ENCODE peak calls at places on chromosome 14, in five cellular contexts. One of them, this sample, is unnamed. For H3K4me1 and H3K9me3, the result is how much of the 10 kb centered on the place peaks cover.

GRCh38 chr14:52268191-52269061 is 928 bp downstream of the PTGDR start:
- DNase-seq in Peyer's patch: no peak
- DNase-seq in mammary epithelial cell: peak
- DNase-seq in tibial artery: peak
- DNase-seq in heart right ventricle: peak
- DNase-seq in this sample: peak

GRCh38 chr14:101259748-101260147 is 301.5 kb upstream of the DIO3 start:
- DNase-seq in Peyer's patch: no peak
- DNase-seq in mammary epithelial cell: no peak
- DNase-seq in tibial artery: no peak
- DNase-seq in heart right ventricle: no peak
- DNase-seq in this sample: no peak

GRCh38 chr14:63290741-63291286 is 27.9 kb downstream of the GPHB5 start:
- DNase-seq in Peyer's patch: no peak
- DNase-seq in mammary epithelial cell: no peak
- DNase-seq in tibial artery: no peak
- DNase-seq in heart right ventricle: no peak
- DNase-seq in this sample: no peak

GRCh38 chr14:79543348-79543747 is 668.0 kb downstream of the DIO2 start:
- DNase-seq in Peyer's patch: no peak
- DNase-seq in mammary epithelial cell: no peak
- DNase-seq in tibial artery: no peak
- DNase-seq in heart right ventricle: no peak
- DNase-seq in this sample: no peak

GRCh38 chr14:42222924-42223471 is 616.3 kb downstream of the LRFN5 start:
- DNase-seq in Peyer's patch: no peak
- DNase-seq in mammary epithelial cell: peak
- DNase-seq in tibial artery: no peak
- DNase-seq in heart right ventricle: no peak
- DNase-seq in this sample: peak

GRCh38 chr14:22903742-22904087 is 15.2 kb downstream of the RBM23 start:
- DNase-seq in Peyer's patch: no peak
- DNase-seq in mammary epithelial cell: no peak
- DNase-seq in tibial artery: peak
- DNase-seq in heart right ventricle: no peak
- DNase-seq in this sample: no peak

GRCh38 chr14:49982522-49982951 is 89.7 kb downstream of the ARF6 start:
- DNase-seq in Peyer's patch: peak
- DNase-seq in mammary epithelial cell: no peak
- DNase-seq in tibial artery: no peak
- DNase-seq in heart right ventricle: no peak
- DNase-seq in this sample: peak

GRCh38 chr14:90368946-90369721 is 27.7 kb upstream of the CALM1 start:
- DNase-seq in Peyer's patch: peak
- DNase-seq in mammary epithelial cell: peak
- DNase-seq in tibial artery: no peak
- DNase-seq in heart right ventricle: no peak
- DNase-seq in this sample: no peak

GRCh38 chr14:59768855-59769254 is 101.7 kb downstream of the RTN1 start:
- DNase-seq in Peyer's patch: no peak
- DNase-seq in mammary epithelial cell: no peak
- DNase-seq in tibial artery: no peak
- DNase-seq in heart right ventricle: no peak
- DNase-seq in this sample: no peak

GRCh38 chr14:75427482-75428229 is at the start of gene JDP2:
- DNase-seq in Peyer's patch: peak
- DNase-seq in mammary epithelial cell: peak
- DNase-seq in tibial artery: peak
- DNase-seq in heart right ventricle: peak
- DNase-seq in this sample: peak

GRCh38 chr14:49966304-49966809 is 73.5 kb downstream of the ARF6 start:
- DNase-seq in Peyer's patch: peak
- DNase-seq in mammary epithelial cell: no peak
- DNase-seq in tibial artery: no peak
- DNase-seq in heart right ventricle: no peak
- DNase-seq in this sample: no peak

GRCh38 chr14:64620910-64621309 is 71.1 kb downstream of the PPP1R36 start:
- DNase-seq in Peyer's patch: no peak
- DNase-seq in mammary epithelial cell: peak
- DNase-seq in tibial artery: no peak
- DNase-seq in heart right ventricle: no peak
- DNase-seq in this sample: no peak

GRCh38 chr14:104373055-104373854 is 206.3 kb upstream of the C14orf180 start:
- DNase-seq in Peyer's patch: no peak
- DNase-seq in mammary epithelial cell: no peak
- DNase-seq in tibial artery: no peak
- DNase-seq in heart right ventricle: peak
- DNase-seq in this sample: no peak

GRCh38 chr14:85087201-85087600 is 442.7 kb upstream of the FLRT2 start:
- DNase-seq in Peyer's patch: no peak
- DNase-seq in mammary epithelial cell: peak
- DNase-seq in tibial artery: no peak
- DNase-seq in heart right ventricle: no peak
- DNase-seq in this sample: no peak

GRCh38 chr14:33647385-33647786 is 303.5 kb downstream of the EGLN3 start:
- DNase-seq in Peyer's patch: no peak
- DNase-seq in mammary epithelial cell: peak
- DNase-seq in tibial artery: no peak
- DNase-seq in heart right ventricle: no peak
- DNase-seq in this sample: no peak

GRCh38 chr14:65075628-65076325 is 26.5 kb downstream of the MAX start:
- DNase-seq in Peyer's patch: no peak
- DNase-seq in mammary epithelial cell: no peak
- DNase-seq in tibial artery: no peak
- DNase-seq in heart right ventricle: no peak
- DNase-seq in this sample: no peak

GRCh38 chr14:99234982-99235491 is 37.0 kb downstream of the BCL11B start:
- DNase-seq in Peyer's patch: no peak
- DNase-seq in mammary epithelial cell: no peak
- DNase-seq in tibial artery: no peak
- DNase-seq in heart right ventricle: no peak
- DNase-seq in this sample: no peak

GRCh38 chr14:92496458-92496857 is 17.1 kb upstream of the RIN3 start:
- DNase-seq in Peyer's patch: no peak
- DNase-seq in mammary epithelial cell: no peak
- DNase-seq in tibial artery: no peak
- DNase-seq in heart right ventricle: no peak
- DNase-seq in this sample: no peak

GRCh38 chr14:74546416-74546815 is 52.9 kb downstream of the ISCA2 start:
- DNase-seq in Peyer's patch: no peak
- DNase-seq in mammary epithelial cell: no peak
- DNase-seq in tibial artery: no peak
- DNase-seq in heart right ventricle: no peak
- DNase-seq in this sample: no peak

GRCh38 chr14:87334997-87335675 is 657.8 kb downstream of the GALC start:
- DNase-seq in Peyer's patch: no peak
- DNase-seq in mammary epithelial cell: peak
- DNase-seq in tibial artery: no peak
- DNase-seq in heart right ventricle: no peak
- DNase-seq in this sample: no peak

GRCh38 chr14:90561920-90562319 is 165.1 kb downstream of the CALM1 start:
- DNase-seq in Peyer's patch: no peak
- DNase-seq in mammary epithelial cell: no peak
- DNase-seq in tibial artery: no peak
- DNase-seq in heart right ventricle: no peak
- DNase-seq in this sample: no peak

GRCh38 chr14:36625436-36625835 is 36.2 kb upstream of the PAX9 start:
- DNase-seq in Peyer's patch: no peak
- DNase-seq in mammary epithelial cell: no peak
- DNase-seq in tibial artery: no peak
- DNase-seq in heart right ventricle: no peak
- DNase-seq in this sample: no peak

GRCh38 chr14:105507247-105507646 is 16.2 kb downstream of the TEDC1 start:
- DNase-seq in Peyer's patch: no peak
- DNase-seq in mammary epithelial cell: no peak
- DNase-seq in tibial artery: peak
- DNase-seq in heart right ventricle: no peak
- DNase-seq in this sample: no peak

GRCh38 chr14:71482701-71483100 is 449.5 kb upstream of the RGS6 start:
- DNase-seq in Peyer's patch: no peak
- DNase-seq in mammary epithelial cell: no peak
- DNase-seq in tibial artery: no peak
- DNase-seq in heart right ventricle: no peak
- DNase-seq in this sample: no peak

GRCh38 chr14:103023881-103024473 is 33.4 kb downstream of the CDC42BPB start:
- DNase-seq in Peyer's patch: peak
- DNase-seq in mammary epithelial cell: no peak
- DNase-seq in tibial artery: no peak
- DNase-seq in heart right ventricle: no peak
- DNase-seq in this sample: peak

GRCh38 chr14:72560331-72560730 is 333.6 kb downstream of the DPF3 start:
- DNase-seq in Peyer's patch: no peak
- DNase-seq in mammary epithelial cell: no peak
- DNase-seq in tibial artery: no peak
- DNase-seq in heart right ventricle: peak
- DNase-seq in this sample: no peak

GRCh38 chr14:67738740-67739504 is 37.2 kb downstream of the RDH12 start:
- DNase-seq in Peyer's patch: peak
- DNase-seq in mammary epithelial cell: peak
- DNase-seq in tibial artery: peak
- DNase-seq in heart right ventricle: peak
- DNase-seq in this sample: peak

DNA sequence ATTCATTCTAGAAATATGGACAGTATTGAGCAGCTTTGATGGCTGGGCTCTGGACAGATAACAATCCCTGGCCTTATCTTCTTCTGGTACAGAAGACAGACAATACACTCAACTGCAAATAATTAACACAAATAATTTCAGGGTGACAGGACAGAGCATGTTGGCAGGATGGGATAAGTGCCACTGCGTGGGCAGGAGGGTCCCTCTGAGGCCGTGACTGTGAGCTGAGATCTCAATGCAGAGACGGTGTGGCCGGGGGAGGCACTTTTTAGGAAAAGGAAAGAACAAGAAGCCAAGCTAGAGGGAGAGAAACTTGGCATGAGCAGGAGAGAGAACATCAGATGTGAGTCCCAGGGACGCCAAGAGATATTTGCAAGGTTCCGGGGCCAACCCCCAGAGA is 8.1 kb downstream of the SYNE3 start:
- DNase-seq in Peyer's patch: peak
- DNase-seq in mammary epithelial cell: no peak
- DNase-seq in tibial artery: no peak
- DNase-seq in heart right ventricle: no peak
- DNase-seq in this sample: no peak
- H3K4me1 ChIP-seq in Peyer's patch: under half
- H3K4me1 ChIP-seq in mammary epithelial cell: under half
- H3K4me1 ChIP-seq in tibial artery: under half
- H3K4me1 ChIP-seq in heart right ventricle: under half
- H3K4me1 ChIP-seq in this sample: under half

GRCh38 chr14:19771895-19772430 is 1.3 kb upstream of the OR4M1 start:
- DNase-seq in Peyer's patch: no peak
- DNase-seq in mammary epithelial cell: no peak
- DNase-seq in tibial artery: no peak
- DNase-seq in heart right ventricle: no peak
- DNase-seq in this sample: no peak

DNA sequence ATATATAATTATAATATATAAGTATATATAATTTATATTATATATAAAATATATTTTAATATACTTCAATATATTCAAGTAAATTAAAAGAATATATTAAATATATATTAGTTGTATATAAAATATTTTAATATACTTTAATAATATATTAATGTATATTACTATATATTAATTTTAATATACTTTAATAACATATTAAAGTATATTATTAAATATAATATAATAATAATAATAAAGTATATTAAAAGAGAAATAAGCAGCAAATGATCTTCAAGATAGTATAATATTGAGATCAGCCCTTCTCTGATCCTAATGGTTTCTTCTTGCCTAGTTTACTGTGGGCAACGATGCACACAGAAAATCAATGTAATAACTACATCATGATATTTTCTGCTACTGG is 2.3 kb downstream of the OR4M1 start:
- DNase-seq in Peyer's patch: no peak
- DNase-seq in mammary epithelial cell: no peak
- DNase-seq in tibial artery: no peak
- DNase-seq in heart right ventricle: no peak
- DNase-seq in this sample: no peak
- H3K9me3 ChIP-seq in Peyer's patch: under half
- H3K9me3 ChIP-seq in mammary epithelial cell: under half
- H3K9me3 ChIP-seq in tibial artery: under half
- H3K9me3 ChIP-seq in heart right ventricle: under half
- H3K9me3 ChIP-seq in this sample: under half

GRCh38 chr14:61152851-61153364 is 128.2 kb downstream of the TMEM30B start:
- DNase-seq in Peyer's patch: no peak
- DNase-seq in mammary epithelial cell: peak
- DNase-seq in tibial artery: no peak
- DNase-seq in heart right ventricle: no peak
- DNase-seq in this sample: no peak

GRCh38 chr14:61150851-61151250 is 130.3 kb downstream of the TMEM30B start:
- DNase-seq in Peyer's patch: no peak
- DNase-seq in mammary epithelial cell: no peak
- DNase-seq in tibial artery: no peak
- DNase-seq in heart right ventricle: no peak
- DNase-seq in this sample: no peak

GRCh38 chr14:61149896-61150295 is 131.2 kb downstream of the TMEM30B start:
- DNase-seq in Peyer's patch: no peak
- DNase-seq in mammary epithelial cell: no peak
- DNase-seq in tibial artery: no peak
- DNase-seq in heart right ventricle: no peak
- DNase-seq in this sample: no peak

GRCh38 chr14:61153436-61153835 is 127.7 kb downstream of the TMEM30B start:
- DNase-seq in Peyer's patch: no peak
- DNase-seq in mammary epithelial cell: peak
- DNase-seq in tibial artery: no peak
- DNase-seq in heart right ventricle: no peak
- DNase-seq in this sample: no peak

GRCh38 chr14:61151276-61151675 is 129.9 kb downstream of the TMEM30B start:
- DNase-seq in Peyer's patch: no peak
- DNase-seq in mammary epithelial cell: no peak
- DNase-seq in tibial artery: no peak
- DNase-seq in heart right ventricle: no peak
- DNase-seq in this sample: no peak
- H3K27ac ChIP-seq in Peyer's patch: no peak
- H3K27ac ChIP-seq in mammary epithelial cell: no peak
- H3K27ac ChIP-seq in tibial artery: peak
- H3K27ac ChIP-seq in heart right ventricle: no peak
- H3K27ac ChIP-seq in this sample: no peak

GRCh38 chr14:24887623-24888304 is 162.2 kb downstream of the STXBP6 start:
- DNase-seq in Peyer's patch: no peak
- DNase-seq in mammary epithelial cell: peak
- DNase-seq in tibial artery: no peak
- DNase-seq in heart right ventricle: no peak
- DNase-seq in this sample: no peak
- H3K4me1 ChIP-seq in Peyer's patch: under half
- H3K4me1 ChIP-seq in mammary epithelial cell: under half
- H3K4me1 ChIP-seq in tibial artery: under half
- H3K4me1 ChIP-seq in heart right ventricle: under half
- H3K4me1 ChIP-seq in this sample: under half

This sample was measured in right cardiac atrium.